ENCODE peak calls at places on chromosomes 7 and 10, in five cellular contexts. E is GM06990; M is GM03348; T is stimulated activated CD4-positive, alpha-beta T cell treated with anti-CD3 and anti-CD28 coated beads, Interleukin-1b, Interleukin-23, amount 100 ng/mL, for 24 hours; K is iPS DF 6.9. L is an unnamed sample.

GRCh38 chr7:28980504-28981281 is 22.6 kb upstream of the TRIL start:
- DNase-seq in E (no peak), M (no peak), T (no peak), K (no peak), L (no peak)

GRCh38 chr10:45001382-45002148 is 842 bp downstream of the ZNF22 start:
- DNase-seq in E (no peak), M (peak; percentile 64), T (peak; percentile 14), K (no peak), L (no peak)

GRCh38 chr10:119199231-119199992 is 8.0 kb upstream of the GRK5 start:
- DNase-seq in E (no peak), M (peak; percentile 79), T (no peak), K (no peak), L (no peak)

GRCh38 chr10:73054286-73054685 is 42.4 kb downstream of the P4HA1 start:
- DNase-seq in E (peak; percentile 25), M (no peak), T (no peak), K (no peak), L (peak; percentile 11)

GRCh38 chr7:27196287-27196739 is 3.6 kb downstream of the HOXA13 start:
- DNase-seq in E (no peak), M (peak; percentile 70), T (peak; percentile 75), K (no peak), L (no peak)

GRCh38 chr7:68680235-68680872 is 917.9 kb upstream of the AUTS2 start:
- DNase-seq in E (no peak), M (no peak), T (no peak), K (no peak), L (no peak)

GRCh38 chr10:123587110-123587509 is 79.0 kb upstream of the GPR26 start:
- DNase-seq in E (no peak), M (no peak), T (no peak), K (no peak), L (no peak)

GRCh38 chr7:98199131-98199530 is 12.1 kb upstream of the BHLHA15 start:
- DNase-seq in E (no peak), M (no peak), T (no peak), K (no peak), L (no peak)

GRCh38 chr7:74477188-74477587 is 23.5 kb downstream of the GTF2IRD1 start:
- DNase-seq in E (no peak), M (no peak), T (no peak), K (no peak), L (no peak)

GRCh38 chr7:102889836-102890235 is 23.0 kb upstream of the LRRC17 start:
- DNase-seq in E (no peak), M (no peak), T (no peak), K (no peak), L (no peak)

GRCh38 chr7:44914992-44915607 is 29.8 kb upstream of the PURB start:
- DNase-seq in E (peak; percentile 28), M (no peak), T (peak; percentile 45), K (no peak), L (peak; percentile 33)

GRCh38 chr10:86362129-86362527 is 4.5 kb downstream of the GRID1 start:
- DNase-seq in E (no peak), M (no peak), T (no peak), K (no peak), L (no peak)

GRCh38 chr10:111076682-111077661 is at the start of gene ADRA2A:
- DNase-seq in E (peak; percentile 29), M (peak; percentile 94), T (no peak), K (peak; percentile 22), L (no peak)

GRCh38 chr7:115748123-115748738 is 282.3 kb downstream of the TFEC start:
- DNase-seq in E (no peak), M (peak; percentile 5), T (no peak), K (no peak), L (no peak)

GRCh38 chr7:68438016-68438415 is 1160.3 kb upstream of the AUTS2 start:
- DNase-seq in E (no peak), M (no peak), T (no peak), K (no peak), L (no peak)

GRCh38 chr10:13971586-13972475 is 358.9 kb downstream of the FRMD4A start:
- DNase-seq in E (no peak), M (peak; percentile 54), T (no peak), K (no peak), L (no peak)

GRCh38 chr7:137873524-137873923 is 26.8 kb upstream of the DGKI start:
- DNase-seq in E (no peak), M (peak; percentile 77), T (no peak), K (no peak), L (no peak)

GRCh38 chr7:31368620-31369019 is 28.1 kb upstream of the NEUROD6 start:
- DNase-seq in E (no peak), M (no peak), T (no peak), K (no peak), L (no peak)

GRCh38 chr10:43674546-43675205 is 26.0 kb upstream of the ZNF32 start:
- DNase-seq in E (no peak), M (no peak), T (no peak), K (no peak), L (no peak)

GRCh38 chr7:22176791-22177412 is 180.1 kb downstream of the RAPGEF5 start:
- DNase-seq in E (no peak), M (no peak), T (no peak), K (no peak), L (no peak)

GRCh38 chr10:124332426-124332825 is 86.3 kb downstream of the OAT start:
- DNase-seq in E (no peak), M (no peak), T (no peak), K (no peak), L (no peak)

GRCh38 chr10:125786547-125786946 is 10.9 kb upstream of the MMP21 start:
- DNase-seq in E (no peak), M (no peak), T (no peak), K (no peak), L (peak; percentile 26)

GRCh38 chr7:100353685-100354330 is 4.1 kb upstream of the PILRB start:
- DNase-seq in E (no peak), M (no peak), T (no peak), K (no peak), L (no peak)

GRCh38 chr7:126958367-126958766 is 294.4 kb downstream of the GRM8 start:
- DNase-seq in E (no peak), M (no peak), T (no peak), K (no peak), L (no peak)

GRCh38 chr7:11341285-11341944 is 367.7 kb downstream of the PHF14 start:
- DNase-seq in E (no peak), M (peak; percentile 20), T (no peak), K (no peak), L (no peak)

GRCh38 chr10:125120046-125120710 is 40.2 kb downstream of the CTBP2 start:
- DNase-seq in E (no peak), M (peak; percentile 40), T (no peak), K (no peak), L (no peak)

GRCh38 chr10:31121074-31121685 is 89.5 kb upstream of the ZNF438 start:
- DNase-seq in E (no peak), M (peak; percentile 54), T (no peak), K (no peak), L (no peak)

GRCh38 chr7:1391449-1391848 is 67.8 kb downstream of the MICALL2 start:
- DNase-seq in E (no peak), M (no peak), T (no peak), K (no peak), L (no peak)

GRCh38 chr7:92809397-92810241 is 26.8 kb downstream of the CDK6 start:
- DNase-seq in E (peak; percentile 61), M (peak; percentile 64), T (no peak), K (no peak), L (peak; percentile 33)

GRCh38 chr10:7170626-7171322 is 240.1 kb downstream of the SFMBT2 start:
- DNase-seq in E (no peak), M (no peak), T (no peak), K (no peak), L (no peak)

GRCh38 chr10:102779680-102780079 is 35.9 kb downstream of the WBP1L start:
- DNase-seq in E (no peak), M (no peak), T (no peak), K (no peak), L (no peak)

GRCh38 chr7:152571031-152571430 is 104.9 kb downstream of the XRCC2 start:
- DNase-seq in E (no peak), M (no peak), T (no peak), K (no peak), L (no peak)

GRCh38 chr10:124248056-124248455 is 154.7 kb upstream of the CHST15 start:
- DNase-seq in E (no peak), M (no peak), T (no peak), K (no peak), L (no peak)

GRCh38 chr7:82444220-82445049 is 858 bp upstream of the CACNA2D1 start:
- DNase-seq in E (peak; percentile 4), M (no peak), T (no peak), K (no peak), L (no peak)